ENCODE peak calls at places on chromosomes 13 and 19, in nine cellular contexts. J, G, N, X, U, S, C, B and I are unnamed samples.

GRCh38 chr13:45194081-45194939 is 6.5 kb downstream of the KCTD4 start:
- DNase-seq in J (no peak), G (no peak), N (no peak), X (no peak), U (no peak), S (no peak), C (peak), B (no peak), I (no peak)

GRCh38 chr19:37467608-37468090 is 405 bp upstream of the ZNF569 start:
- DNase-seq in J (no peak), G (no peak), N (no peak), X (no peak), U (peak), S (no peak), C (no peak), B (no peak), I (no peak)

GRCh38 chr13:24459234-24459633 is 53.3 kb downstream of the PARP4 start:
- DNase-seq in J (no peak), G (no peak), N (no peak), X (no peak), U (no peak), S (no peak), C (no peak), B (peak), I (no peak)

GRCh38 chr19:49020342-49020741 is 3.5 kb upstream of the LHB start:
- DNase-seq in J (no peak), G (no peak), N (no peak), X (no peak), U (no peak), S (no peak), C (no peak), B (no peak), I (no peak)

GRCh38 chr19:492091-492531 is 4.2 kb upstream of the MADCAM1 start:
- DNase-seq in J (no peak), G (no peak), N (peak), X (no peak), U (no peak), S (no peak), C (no peak), B (no peak), I (peak)

GRCh38 chr13:44837250-44837649 is 152.0 kb downstream of the NUFIP1 start:
- DNase-seq in J (no peak), G (no peak), N (no peak), X (no peak), U (no peak), S (no peak), C (no peak), B (peak), I (no peak)

GRCh38 chr19:55546822-55547614 is 1.7 kb upstream of the SBK3 start:
- DNase-seq in J (peak), G (no peak), N (no peak), X (no peak), U (no peak), S (peak), C (peak), B (peak), I (peak)

GRCh38 chr13:46295531-46296464 is 84.1 kb downstream of the LRRC63 start:
- DNase-seq in J (no peak), G (no peak), N (no peak), X (no peak), U (peak), S (peak), C (peak), B (peak), I (no peak)

GRCh38 chr19:8489591-8490394 is 12.6 kb downstream of the PRAM1 start:
- DNase-seq in J (no peak), G (no peak), N (no peak), X (no peak), U (no peak), S (no peak), C (no peak), B (no peak), I (no peak)

GRCh38 chr13:77416666-77417212 is 89.8 kb upstream of the MYCBP2 start:
- DNase-seq in J (no peak), G (no peak), N (no peak), X (no peak), U (no peak), S (no peak), C (no peak), B (no peak), I (no peak)

GRCh38 chr13:71591380-71591779 is 275.6 kb downstream of the DACH1 start:
- DNase-seq in J (no peak), G (no peak), N (no peak), X (no peak), U (no peak), S (no peak), C (no peak), B (no peak), I (no peak)

GRCh38 chr19:45716314-45717130 is 14.2 kb downstream of the FBXO46 start:
- DNase-seq in J (no peak), G (no peak), N (no peak), X (no peak), U (no peak), S (no peak), C (no peak), B (peak), I (peak)

GRCh38 chr19:15331419-15332310 is 674 bp downstream of the BRD4 start:
- DNase-seq in J (no peak), G (peak), N (no peak), X (peak), U (no peak), S (peak), C (peak), B (peak), I (peak)

GRCh38 chr13:36417328-36417727 is 15.0 kb upstream of the CCNA1 start:
- DNase-seq in J (no peak), G (no peak), N (no peak), X (no peak), U (no peak), S (no peak), C (no peak), B (no peak), I (no peak)

GRCh38 chr13:20165417-20166257 is 4.8 kb upstream of the GJA3 start:
- DNase-seq in J (no peak), G (no peak), N (no peak), X (no peak), U (no peak), S (no peak), C (no peak), B (no peak), I (no peak)

GRCh38 chr19:29855087-29855486 is 43.3 kb downstream of the CCNE1 start:
- DNase-seq in J (no peak), G (no peak), N (no peak), X (no peak), U (no peak), S (no peak), C (no peak), B (no peak), I (no peak)

GRCh38 chr13:94660695-94661324 is 51.5 kb downstream of the SOX21 start:
- DNase-seq in J (no peak), G (no peak), N (no peak), X (no peak), U (no peak), S (no peak), C (no peak), B (no peak), I (peak)

GRCh38 chr19:1936916-1937610 is 3.9 kb upstream of the CSNK1G2 start:
- DNase-seq in J (no peak), G (no peak), N (no peak), X (no peak), U (no peak), S (no peak), C (no peak), B (no peak), I (no peak)

GRCh38 chr19:45161715-45162463 is 1.1 kb upstream of the NKPD1 start:
- DNase-seq in J (no peak), G (no peak), N (no peak), X (no peak), U (no peak), S (no peak), C (no peak), B (peak), I (peak)

GRCh38 chr19:1213391-1214286 is 8.1 kb downstream of the STK11 start:
- DNase-seq in J (no peak), G (no peak), N (peak), X (no peak), U (no peak), S (peak), C (peak), B (peak), I (no peak)

GRCh38 chr13:59691501-59692066 is 472.1 kb downstream of the DIAPH3 start:
- DNase-seq in J (peak), G (no peak), N (no peak), X (no peak), U (no peak), S (no peak), C (no peak), B (peak), I (no peak)

GRCh38 chr19:31223805-31224534 is 125.3 kb downstream of the TSHZ3 start:
- DNase-seq in J (no peak), G (no peak), N (peak), X (no peak), U (peak), S (no peak), C (no peak), B (peak), I (no peak)